ENCODE peak calls at places on chromosome 3, in six cellular contexts. One of them, this sample, is unnamed.

GRCh38 chr3:25894101-25894500 is 104.2 kb downstream of the OXSM start:
- DNase-seq in HepG2: no peak
- DNase-seq in H1: no peak
- DNase-seq in K562: no peak
- DNase-seq in GM12878: no peak
- DNase-seq in GM12891: no peak
- DNase-seq in this sample: no peak

GRCh38 chr3:185069583-185070030 is 83.3 kb downstream of the C3orf70 start:
- DNase-seq in HepG2: peak; percentile 31
- DNase-seq in H1: peak; percentile 60
- DNase-seq in K562: no peak
- DNase-seq in GM12878: no peak
- DNase-seq in GM12891: no peak
- DNase-seq in this sample: no peak

GRCh38 chr3:154132777-154133375 is 11.7 kb downstream of the ARHGEF26 start:
- DNase-seq in HepG2: no peak
- DNase-seq in H1: no peak
- DNase-seq in K562: no peak
- DNase-seq in GM12878: no peak
- DNase-seq in GM12891: no peak
- DNase-seq in this sample: no peak

GRCh38 chr3:177960722-177961121 is 575.5 kb upstream of the KCNMB2 start:
- DNase-seq in HepG2: no peak
- DNase-seq in H1: no peak
- DNase-seq in K562: no peak
- DNase-seq in GM12878: no peak
- DNase-seq in GM12891: no peak
- DNase-seq in this sample: no peak

GRCh38 chr3:3264796-3265195 is 85.3 kb upstream of the CRBN start:
- DNase-seq in HepG2: no peak
- DNase-seq in H1: no peak
- DNase-seq in K562: no peak
- DNase-seq in GM12878: no peak
- DNase-seq in GM12891: no peak
- DNase-seq in this sample: no peak

GRCh38 chr3:13279532-13279910 is 140.6 kb downstream of the NUP210 start:
- DNase-seq in HepG2: no peak
- DNase-seq in H1: no peak
- DNase-seq in K562: no peak
- DNase-seq in GM12878: no peak
- DNase-seq in GM12891: no peak
- DNase-seq in this sample: no peak

GRCh38 chr3:124632566-124633140 is 97.6 kb upstream of the UMPS start:
- DNase-seq in HepG2: no peak
- DNase-seq in H1: no peak
- DNase-seq in K562: no peak
- DNase-seq in GM12878: no peak
- DNase-seq in GM12891: no peak
- DNase-seq in this sample: no peak

GRCh38 chr3:23602895-23603443 is 202.8 kb upstream of the UBE2E1 start:
- DNase-seq in HepG2: no peak
- DNase-seq in H1: no peak
- DNase-seq in K562: no peak
- DNase-seq in GM12878: no peak
- DNase-seq in GM12891: no peak
- DNase-seq in this sample: no peak

GRCh38 chr3:159839561-159840379 is 148.9 kb upstream of the IL12A start:
- DNase-seq in HepG2: no peak
- DNase-seq in H1: peak; percentile 57
- DNase-seq in K562: no peak
- DNase-seq in GM12878: no peak
- DNase-seq in GM12891: peak; percentile 20
- DNase-seq in this sample: no peak

GRCh38 chr3:126284258-126284904 is 72.8 kb downstream of the KLF15 start:
- DNase-seq in HepG2: no peak
- DNase-seq in H1: no peak
- DNase-seq in K562: no peak
- DNase-seq in GM12878: no peak
- DNase-seq in GM12891: no peak
- DNase-seq in this sample: no peak

GRCh38 chr3:194731496-194732073 is 45.9 kb downstream of the FAM43A start:
- DNase-seq in HepG2: no peak
- DNase-seq in H1: no peak
- DNase-seq in K562: no peak
- DNase-seq in GM12878: no peak
- DNase-seq in GM12891: no peak
- DNase-seq in this sample: no peak

GRCh38 chr3:65539620-65540019 is 499.1 kb downstream of the MAGI1 start:
- DNase-seq in HepG2: no peak
- DNase-seq in H1: no peak
- DNase-seq in K562: no peak
- DNase-seq in GM12878: no peak
- DNase-seq in GM12891: no peak
- DNase-seq in this sample: no peak

GRCh38 chr3:130857336-130858026 is 36.4 kb upstream of the ATP2C1 start:
- DNase-seq in HepG2: no peak
- DNase-seq in H1: no peak
- DNase-seq in K562: no peak
- DNase-seq in GM12878: peak; percentile 60
- DNase-seq in GM12891: no peak
- DNase-seq in this sample: no peak

GRCh38 chr3:101292027-101292426 is 28.3 kb downstream of the IMPG2 start:
- DNase-seq in HepG2: no peak
- DNase-seq in H1: no peak
- DNase-seq in K562: no peak
- DNase-seq in GM12878: no peak
- DNase-seq in GM12891: no peak
- DNase-seq in this sample: no peak

GRCh38 chr3:11720220-11721113 is 76.8 kb upstream of the VGLL4 start:
- DNase-seq in HepG2: peak; percentile 46
- DNase-seq in H1: peak; percentile 7
- DNase-seq in K562: no peak
- DNase-seq in GM12878: no peak
- DNase-seq in GM12891: peak; percentile 30
- DNase-seq in this sample: peak; percentile 26

GRCh38 chr3:140015741-140016140 is 80.8 kb downstream of the CLSTN2 start:
- DNase-seq in HepG2: no peak
- DNase-seq in H1: no peak
- DNase-seq in K562: no peak
- DNase-seq in GM12878: no peak
- DNase-seq in GM12891: no peak
- DNase-seq in this sample: no peak

GRCh38 chr3:13537926-13538325 is 11.0 kb upstream of the FBLN2 start:
- DNase-seq in HepG2: no peak
- DNase-seq in H1: no peak
- DNase-seq in K562: peak; percentile 48
- DNase-seq in GM12878: no peak
- DNase-seq in GM12891: no peak
- DNase-seq in this sample: no peak

GRCh38 chr3:58529516-58530353 is 7.3 kb downstream of the ACOX2 start:
- DNase-seq in HepG2: peak; percentile 44
- DNase-seq in H1: peak; percentile 49
- DNase-seq in K562: peak; percentile 46
- DNase-seq in GM12878: no peak
- DNase-seq in GM12891: no peak
- DNase-seq in this sample: no peak

GRCh38 chr3:138946554-138947302 is at the start of the genes FOXL2 and FOXL2NB:
- DNase-seq in HepG2: no peak
- DNase-seq in H1: no peak
- DNase-seq in K562: peak; percentile 87
- DNase-seq in GM12878: no peak
- DNase-seq in GM12891: no peak
- DNase-seq in this sample: no peak

GRCh38 chr3:184632551-184632950 is 71.0 kb downstream of the EPHB3 start:
- DNase-seq in HepG2: no peak
- DNase-seq in H1: no peak
- DNase-seq in K562: no peak
- DNase-seq in GM12878: no peak
- DNase-seq in GM12891: no peak
- DNase-seq in this sample: no peak

GRCh38 chr3:50338989-50339388 is 1.6 kb downstream of the RASSF1 start:
- DNase-seq in HepG2: no peak
- DNase-seq in H1: no peak
- DNase-seq in K562: no peak
- DNase-seq in GM12878: no peak
- DNase-seq in GM12891: no peak
- DNase-seq in this sample: no peak

GRCh38 chr3:50336452-50337174 is 4.0 kb downstream of the RASSF1 start:
- DNase-seq in HepG2: no peak
- DNase-seq in H1: no peak
- DNase-seq in K562: no peak
- DNase-seq in GM12878: no peak
- DNase-seq in GM12891: no peak
- DNase-seq in this sample: no peak

GRCh38 chr3:50339485-50340196 is 995 bp downstream of the RASSF1 start:
- DNase-seq in HepG2: no peak
- DNase-seq in H1: no peak
- DNase-seq in K562: no peak
- DNase-seq in GM12878: no peak
- DNase-seq in GM12891: no peak
- DNase-seq in this sample: no peak

GRCh38 chr3:50334339-50335075 is 6.1 kb downstream of the RASSF1 start:
- DNase-seq in HepG2: no peak
- DNase-seq in H1: no peak
- DNase-seq in K562: no peak
- DNase-seq in GM12878: no peak
- DNase-seq in GM12891: no peak
- DNase-seq in this sample: no peak

GRCh38 chr3:50337175-50337861 is 3.3 kb downstream of the RASSF1 start:
- DNase-seq in HepG2: peak; percentile 98
- DNase-seq in H1: peak; percentile 96
- DNase-seq in K562: peak; percentile 98
- DNase-seq in GM12878: peak; percentile 96
- DNase-seq in GM12891: peak; percentile 98
- DNase-seq in this sample: peak; percentile 98
- TF ChIP-seq POLR2A in HepG2: no peak
- TF ChIP-seq POLR2A in H1: peak; percentile 54
- TF ChIP-seq POLR2A in K562: peak; percentile 84
- TF ChIP-seq POLR2A in GM12878: peak; percentile 92
- TF ChIP-seq POLR2A in GM12891: peak; percentile 50
- TF ChIP-seq POLR2A in this sample: peak; percentile 69

GRCh38 chr3:116512281-116512680 is 67.0 kb upstream of the LSAMP start:
- DNase-seq in HepG2: no peak
- DNase-seq in H1: no peak
- DNase-seq in K562: no peak
- DNase-seq in GM12878: no peak
- DNase-seq in GM12891: no peak
- DNase-seq in this sample: no peak

GRCh38 chr3:116512931-116513330 is 67.6 kb upstream of the LSAMP start:
- DNase-seq in HepG2: no peak
- DNase-seq in H1: no peak
- DNase-seq in K562: no peak
- DNase-seq in GM12878: no peak
- DNase-seq in GM12891: no peak
- DNase-seq in this sample: no peak

GRCh38 chr3:116517308-116517707 is 72.0 kb upstream of the LSAMP start:
- DNase-seq in HepG2: no peak
- DNase-seq in H1: no peak
- DNase-seq in K562: no peak
- DNase-seq in GM12878: no peak
- DNase-seq in GM12891: no peak
- DNase-seq in this sample: no peak
- TF ChIP-seq TAF1 in HepG2: no peak
- TF ChIP-seq TAF1 in H1: no peak
- TF ChIP-seq TAF1 in K562: no peak
- TF ChIP-seq TAF1 in GM12878: no peak
- TF ChIP-seq TAF1 in GM12891: no peak
- TF ChIP-seq TAF1 in this sample: no peak

DNA sequence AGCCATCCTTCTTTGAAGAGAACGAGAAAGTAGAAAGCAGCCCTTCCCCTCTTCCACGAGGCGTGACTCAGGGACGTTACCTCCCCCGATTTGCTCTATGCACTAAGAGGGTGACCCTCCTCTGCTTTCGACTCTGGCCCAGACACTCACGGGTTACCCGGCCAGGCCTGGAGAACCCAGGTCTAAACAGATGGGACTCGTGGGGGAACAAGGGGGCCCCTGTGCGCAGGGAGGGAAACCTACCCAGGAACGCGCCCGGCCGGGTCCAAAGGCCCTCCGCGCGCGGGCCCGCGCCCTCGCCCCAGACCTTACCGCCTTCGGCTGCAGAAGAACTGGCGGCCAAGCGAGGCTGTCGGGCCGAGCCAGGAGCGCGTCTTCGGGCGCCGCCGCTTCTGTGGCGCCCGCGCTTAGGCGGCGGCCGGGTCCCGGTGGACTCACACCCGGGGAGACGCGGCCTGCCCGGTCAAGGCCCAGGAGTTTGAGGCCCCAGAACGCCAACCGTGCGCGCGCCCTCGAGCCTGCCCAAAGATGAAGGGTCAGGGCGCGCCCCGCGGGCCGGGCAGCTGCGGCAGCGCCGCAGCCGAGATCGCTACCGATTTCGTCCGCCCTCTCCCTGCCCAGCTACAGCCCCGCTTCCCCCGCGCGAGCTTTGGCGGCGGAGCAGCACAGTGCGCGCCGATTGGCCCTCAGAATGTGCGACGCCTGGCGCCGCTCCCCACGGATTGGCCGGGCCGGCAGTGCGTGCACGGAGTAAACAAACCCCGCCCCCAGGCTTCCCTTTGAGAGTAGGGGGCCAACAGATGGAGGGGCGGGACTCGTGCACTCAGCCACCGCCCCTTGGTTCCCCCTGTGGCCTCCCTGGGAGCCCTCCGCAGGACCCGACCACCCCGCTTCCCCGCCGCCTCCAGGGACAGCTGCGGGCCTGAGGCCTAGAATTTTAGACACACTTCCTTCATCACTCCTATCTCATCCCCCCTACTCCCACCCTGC is at the start of gene TFDP2:
- DNase-seq in HepG2: peak; percentile 78
- DNase-seq in H1: peak; percentile 75
- DNase-seq in K562: peak; percentile 72
- DNase-seq in GM12878: peak; percentile 27
- DNase-seq in GM12891: peak; percentile 93
- DNase-seq in this sample: peak; percentile 91
- TF ChIP-seq POLR2A in HepG2: peak; percentile 72
- TF ChIP-seq POLR2A in H1: peak; percentile 87
- TF ChIP-seq POLR2A in K562: peak; percentile 40
- TF ChIP-seq POLR2A in GM12878: peak; percentile 85
- TF ChIP-seq POLR2A in GM12891: peak; percentile 53
- TF ChIP-seq POLR2A in this sample: peak; percentile 70

DNA sequence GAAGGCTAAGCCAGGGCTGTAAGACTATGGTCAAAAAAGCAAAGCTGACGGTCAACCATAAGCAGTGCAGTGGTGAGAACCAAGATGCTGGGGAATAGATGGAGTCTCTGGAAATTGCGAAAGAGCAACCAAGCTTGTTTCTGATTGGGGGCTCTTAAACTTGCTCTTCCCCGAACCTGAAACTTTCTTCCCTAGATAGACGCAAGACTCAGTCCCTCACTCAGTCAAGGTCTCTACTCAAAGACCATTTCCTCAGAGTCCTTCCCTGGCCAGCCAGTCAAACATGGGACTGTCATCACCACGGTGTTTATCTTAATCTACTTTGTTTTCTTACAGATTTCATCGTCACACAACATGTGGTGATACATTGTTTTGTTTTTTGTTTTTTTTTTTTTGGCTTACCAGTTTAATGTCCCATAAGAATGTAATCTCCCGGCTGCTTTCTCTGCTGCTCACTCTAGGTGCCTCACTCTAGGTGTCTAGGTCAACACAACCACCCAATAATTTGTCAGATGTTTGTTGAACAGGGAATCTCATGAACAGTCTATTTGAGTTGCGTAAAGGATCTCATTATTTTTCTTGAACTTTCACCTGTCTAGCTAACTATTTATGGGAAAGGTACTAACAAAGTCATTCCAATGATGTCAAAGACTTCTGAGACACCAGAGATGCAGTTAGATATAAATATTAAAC is 495.4 kb downstream of the FOXP1 start:
- DNase-seq in HepG2: peak; percentile 68
- DNase-seq in H1: no peak
- DNase-seq in K562: no peak
- DNase-seq in GM12878: no peak
- DNase-seq in GM12891: no peak
- DNase-seq in this sample: no peak
- TF ChIP-seq TAF1 in HepG2: no peak
- TF ChIP-seq TAF1 in H1: no peak
- TF ChIP-seq TAF1 in K562: no peak
- TF ChIP-seq TAF1 in GM12878: no peak
- TF ChIP-seq TAF1 in GM12891: no peak
- TF ChIP-seq TAF1 in this sample: no peak